ENCODE peak calls at places on chromosome 7, in seven cellular contexts. J, X, V, U, O, R and B are unnamed samples.

GRCh38 chr7:123624527-123625183 is 23.0 kb downstream of the ASB15 start:
- DNase-seq in J (peak; percentile 11), X (no peak), V (no peak), U (peak; percentile 1), O (peak; percentile 76), R (peak; percentile 32), B (no peak)

GRCh38 chr7:69934475-69934903 is 336.2 kb downstream of the AUTS2 start:
- DNase-seq in J (no peak), X (peak; percentile 94), V (no peak), U (no peak), O (peak; percentile 97), R (no peak), B (no peak)

GRCh38 chr7:6246257-6246917 is 26.0 kb downstream of the CYTH3 start:
- DNase-seq in J (peak; percentile 71), X (no peak), V (no peak), U (no peak), O (no peak), R (no peak), B (no peak)

GRCh38 chr7:130350945-130351663 is 6.5 kb downstream of the CPA5 start:
- DNase-seq in J (no peak), X (peak; percentile 62), V (no peak), U (no peak), O (peak; percentile 18), R (no peak), B (no peak)

GRCh38 chr7:1240296-1240820 is 7.7 kb downstream of the UNCX start:
- DNase-seq in J (no peak), X (no peak), V (no peak), U (no peak), O (no peak), R (no peak), B (no peak)

GRCh38 chr7:4416436-4417092 is 265.5 kb upstream of the FOXK1 start:
- DNase-seq in J (no peak), X (peak; percentile 41), V (no peak), U (no peak), O (peak; percentile 81), R (no peak), B (no peak)

GRCh38 chr7:82410461-82410860 is 33.1 kb downstream of the CACNA2D1 start:
- DNase-seq in J (no peak), X (no peak), V (no peak), U (no peak), O (peak; percentile 75), R (no peak), B (no peak)

GRCh38 chr7:101588131-101588935 is 40.8 kb downstream of the MYL10 start:
- DNase-seq in J (no peak), X (no peak), V (no peak), U (no peak), O (no peak), R (no peak), B (no peak)

GRCh38 chr7:27300401-27300800 is 57.8 kb downstream of the EVX1 start:
- DNase-seq in J (no peak), X (no peak), V (no peak), U (no peak), O (no peak), R (no peak), B (no peak)

GRCh38 chr7:115679976-115680375 is 350.6 kb downstream of the TFEC start:
- DNase-seq in J (peak; percentile 74), X (peak; percentile 33), V (no peak), U (no peak), O (peak; percentile 6), R (no peak), B (no peak)

GRCh38 chr7:84232653-84233052 is 38.1 kb upstream of the SEMA3A start:
- DNase-seq in J (peak; percentile 96), X (no peak), V (no peak), U (no peak), O (no peak), R (no peak), B (no peak)

GRCh38 chr7:16762177-16762576 is 8.6 kb downstream of the TSPAN13 start:
- DNase-seq in J (no peak), X (no peak), V (no peak), U (no peak), O (no peak), R (no peak), B (no peak)

GRCh38 chr7:72187179-72187578 is 225.0 kb downstream of the CALN1 start:
- DNase-seq in J (no peak), X (no peak), V (no peak), U (no peak), O (no peak), R (no peak), B (no peak)

GRCh38 chr7:114295522-114295921 is 119.1 kb upstream of the FOXP2 start:
- DNase-seq in J (no peak), X (no peak), V (no peak), U (no peak), O (no peak), R (no peak), B (no peak)

GRCh38 chr7:12805957-12806356 is 118.5 kb downstream of the ARL4A start:
- DNase-seq in J (no peak), X (no peak), V (no peak), U (no peak), O (no peak), R (no peak), B (no peak)

GRCh38 chr7:90655566-90655965 is 59.4 kb downstream of the CDK14 start:
- DNase-seq in J (peak; percentile 93), X (no peak), V (no peak), U (no peak), O (no peak), R (no peak), B (no peak)

GRCh38 chr7:30977896-30978564 is 14.3 kb downstream of the GHRHR start:
- DNase-seq in J (peak; percentile 14), X (peak; percentile 34), V (no peak), U (no peak), O (peak; percentile 23), R (no peak), B (no peak)

GRCh38 chr7:157676456-157677255 is 339.9 kb downstream of the DNAJB6 start:
- DNase-seq in J (no peak), X (no peak), V (no peak), U (no peak), O (no peak), R (no peak), B (no peak)

GRCh38 chr7:101167645-101168411 is 2.5 kb upstream of the VGF start:
- DNase-seq in J (no peak), X (no peak), V (no peak), U (no peak), O (no peak), R (no peak), B (no peak)

GRCh38 chr7:69677905-69678793 is 79.9 kb downstream of the AUTS2 start:
- DNase-seq in J (no peak), X (no peak), V (no peak), U (no peak), O (no peak), R (no peak), B (no peak)

GRCh38 chr7:95865716-95866371 is 93.5 kb downstream of the DYNC1I1 start:
- DNase-seq in J (peak; percentile 17), X (no peak), V (no peak), U (no peak), O (no peak), R (no peak), B (no peak)

GRCh38 chr7:44750921-44751571 is 2.4 kb downstream of the ZMIZ2 start:
- DNase-seq in J (peak; percentile 69), X (no peak), V (no peak), U (no peak), O (no peak), R (no peak), B (no peak)

GRCh38 chr7:92200791-92201190 is 21.8 kb upstream of the LRRD1 start:
- DNase-seq in J (no peak), X (no peak), V (no peak), U (no peak), O (no peak), R (no peak), B (no peak)

GRCh38 chr7:45812946-45813345 is 59.9 kb downstream of the CCDC201 start:
- DNase-seq in J (no peak), X (no peak), V (no peak), U (no peak), O (no peak), R (no peak), B (no peak)

GRCh38 chr7:151404216-151405011 is 5.4 kb downstream of the WDR86 start:
- DNase-seq in J (peak; percentile 76), X (no peak), V (no peak), U (no peak), O (no peak), R (no peak), B (no peak)

GRCh38 chr7:46626261-46627037 is 705.4 kb upstream of the IGFBP3 start:
- DNase-seq in J (no peak), X (peak; percentile 39), V (no peak), U (no peak), O (no peak), R (no peak), B (no peak)

GRCh38 chr7:129925416-129926002 is 27.3 kb downstream of the UBE2H start:
- DNase-seq in J (peak; percentile 57), X (no peak), V (no peak), U (no peak), O (no peak), R (no peak), B (no peak)

GRCh38 chr7:33444501-33444900 is 315.1 kb downstream of the BBS9 start:
- DNase-seq in J (peak; percentile 78), X (no peak), V (no peak), U (no peak), O (no peak), R (no peak), B (no peak)

GRCh38 chr7:100167912-100168323 is 499 bp downstream of the GAL3ST4 start:
- DNase-seq in J (no peak), X (no peak), V (no peak), U (no peak), O (peak; percentile 31), R (no peak), B (no peak)

GRCh38 chr7:151340794-151341356 is 737 bp upstream of the NUB1 start:
- DNase-seq in J (no peak), X (no peak), V (no peak), U (no peak), O (peak; percentile 4), R (no peak), B (no peak)

GRCh38 chr7:157686285-157686894 is 349.6 kb downstream of the DNAJB6 start:
- DNase-seq in J (no peak), X (no peak), V (no peak), U (no peak), O (no peak), R (no peak), B (no peak)

GRCh38 chr7:22793593-22794462 is 28.8 kb downstream of the TOMM7 start:
- DNase-seq in J (no peak), X (no peak), V (no peak), U (no peak), O (no peak), R (no peak), B (no peak)

GRCh38 chr7:2004841-2005351 is 227.8 kb downstream of the MAD1L1 start:
- DNase-seq in J (no peak), X (no peak), V (no peak), U (no peak), O (no peak), R (no peak), B (no peak)

GRCh38 chr7:137684776-137685175 is 162.0 kb downstream of the DGKI start:
- DNase-seq in J (no peak), X (no peak), V (no peak), U (no peak), O (no peak), R (no peak), B (no peak)